ENCODE peak calls at places on chromosomes 6 and 20, in five cellular contexts. One of them, this sample, is unnamed.
A peak's percentile ranks its signal among the peaks of the same experiment; 100 is the strongest.

GRCh38 chr6:148945311-148946021 is 198.6 kb downstream of the UST start:
- DNase-seq in Caco-2: no peak
- DNase-seq in astrocyte of the spinal cord: peak; percentile 11
- DNase-seq in left ventricle myocardium inferior: no peak
- DNase-seq in brain microvascular endothelial cell: no peak
- DNase-seq in this sample: no peak

GRCh38 chr20:54475334-54476287 is at the start of gene DOK5:
- DNase-seq in Caco-2: no peak
- DNase-seq in astrocyte of the spinal cord: peak; percentile 19
- DNase-seq in left ventricle myocardium inferior: peak; percentile 59
- DNase-seq in brain microvascular endothelial cell: no peak
- DNase-seq in this sample: no peak

GRCh38 chr20:15902493-15902892 is 670.8 kb downstream of the KIF16B start:
- DNase-seq in Caco-2: peak; percentile 46
- DNase-seq in astrocyte of the spinal cord: no peak
- DNase-seq in left ventricle myocardium inferior: no peak
- DNase-seq in brain microvascular endothelial cell: peak; percentile 5
- DNase-seq in this sample: no peak

GRCh38 chr6:54987906-54988305 is 141.3 kb downstream of the FAM83B start:
- DNase-seq in Caco-2: no peak
- DNase-seq in astrocyte of the spinal cord: no peak
- DNase-seq in left ventricle myocardium inferior: no peak
- DNase-seq in brain microvascular endothelial cell: no peak
- DNase-seq in this sample: no peak

GRCh38 chr20:50629675-50630055 is 61.7 kb downstream of the RIPOR3 start:
- DNase-seq in Caco-2: no peak
- DNase-seq in astrocyte of the spinal cord: no peak
- DNase-seq in left ventricle myocardium inferior: no peak
- DNase-seq in brain microvascular endothelial cell: no peak
- DNase-seq in this sample: no peak

GRCh38 chr6:105985098-105985815 is 100.9 kb upstream of the PRDM1 start:
- DNase-seq in Caco-2: no peak
- DNase-seq in astrocyte of the spinal cord: no peak
- DNase-seq in left ventricle myocardium inferior: no peak
- DNase-seq in brain microvascular endothelial cell: no peak
- DNase-seq in this sample: no peak

GRCh38 chr6:44143731-44144130 is 14.9 kb upstream of the CAPN11 start:
- DNase-seq in Caco-2: no peak
- DNase-seq in astrocyte of the spinal cord: no peak
- DNase-seq in left ventricle myocardium inferior: no peak
- DNase-seq in brain microvascular endothelial cell: no peak
- DNase-seq in this sample: no peak

GRCh38 chr6:154341876-154342275 is 14.7 kb downstream of the IPCEF1 start:
- DNase-seq in Caco-2: no peak
- DNase-seq in astrocyte of the spinal cord: no peak
- DNase-seq in left ventricle myocardium inferior: no peak
- DNase-seq in brain microvascular endothelial cell: no peak
- DNase-seq in this sample: no peak

GRCh38 chr6:1424306-1424927 is 35.0 kb downstream of the FOXF2 start:
- DNase-seq in Caco-2: peak; percentile 52
- DNase-seq in astrocyte of the spinal cord: peak; percentile 57
- DNase-seq in left ventricle myocardium inferior: peak; percentile 20
- DNase-seq in brain microvascular endothelial cell: peak; percentile 74
- DNase-seq in this sample: peak; percentile 22

GRCh38 chr20:62506087-62506486 is 30.3 kb upstream of the GATA5 start:
- DNase-seq in Caco-2: no peak
- DNase-seq in astrocyte of the spinal cord: no peak
- DNase-seq in left ventricle myocardium inferior: no peak
- DNase-seq in brain microvascular endothelial cell: no peak
- DNase-seq in this sample: no peak

GRCh38 chr20:32945710-32946221 is 58.5 kb downstream of the SUN5 start:
- DNase-seq in Caco-2: no peak
- DNase-seq in astrocyte of the spinal cord: peak; percentile 22
- DNase-seq in left ventricle myocardium inferior: no peak
- DNase-seq in brain microvascular endothelial cell: peak; percentile 9
- DNase-seq in this sample: no peak

GRCh38 chr20:46004813-46005505 is 3.7 kb upstream of the MMP9 start:
- DNase-seq in Caco-2: peak; percentile 55
- DNase-seq in astrocyte of the spinal cord: no peak
- DNase-seq in left ventricle myocardium inferior: no peak
- DNase-seq in brain microvascular endothelial cell: no peak
- DNase-seq in this sample: no peak
- H3K4me3 ChIP-seq in Caco-2: no peak overlapping the region
- H3K4me3 ChIP-seq in astrocyte of the spinal cord: no peak overlapping the region
- H3K4me3 ChIP-seq in left ventricle myocardium inferior: no peak overlapping the region
- H3K4me3 ChIP-seq in brain microvascular endothelial cell: no peak overlapping the region
- H3K4me3 ChIP-seq in this sample: no peak overlapping the region

GRCh38 chr6:35511183-35511941 is 1.3 kb downstream of the TULP1 start:
- DNase-seq in Caco-2: no peak
- DNase-seq in astrocyte of the spinal cord: no peak
- DNase-seq in left ventricle myocardium inferior: no peak
- DNase-seq in brain microvascular endothelial cell: no peak
- DNase-seq in this sample: no peak

GRCh38 chr6:35516712-35517111 is 4.0 kb upstream of the TULP1 start:
- DNase-seq in Caco-2: no peak
- DNase-seq in astrocyte of the spinal cord: no peak
- DNase-seq in left ventricle myocardium inferior: no peak
- DNase-seq in brain microvascular endothelial cell: no peak
- DNase-seq in this sample: no peak

GRCh38 chr6:35514587-35514986 is 1.9 kb upstream of the TULP1 start:
- DNase-seq in Caco-2: no peak
- DNase-seq in astrocyte of the spinal cord: no peak
- DNase-seq in left ventricle myocardium inferior: no peak
- DNase-seq in brain microvascular endothelial cell: no peak
- DNase-seq in this sample: no peak

GRCh38 chr6:35511980-35512379 is 716 bp downstream of the TULP1 start:
- DNase-seq in Caco-2: no peak
- DNase-seq in astrocyte of the spinal cord: no peak
- DNase-seq in left ventricle myocardium inferior: no peak
- DNase-seq in brain microvascular endothelial cell: no peak
- DNase-seq in this sample: no peak

DNA sequence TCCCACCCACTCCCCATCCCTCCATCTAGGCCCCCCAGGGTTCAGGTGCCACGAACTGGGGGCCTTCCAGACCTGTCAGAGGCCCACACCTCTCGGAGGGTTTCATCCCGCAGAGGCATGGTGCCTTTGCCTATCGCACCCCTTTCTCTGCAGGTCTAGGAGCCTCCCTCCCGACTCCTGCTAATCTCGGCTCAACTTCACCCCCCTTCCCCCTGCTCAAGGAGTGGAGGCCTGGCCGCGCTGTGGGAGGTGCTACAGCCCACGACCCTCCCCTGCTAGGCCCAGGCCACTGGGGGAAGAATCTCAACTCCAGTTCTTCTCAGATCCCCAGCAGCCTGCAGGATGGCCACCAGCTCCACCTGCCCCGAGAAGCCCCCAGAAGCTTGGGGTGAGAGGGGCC is at the start of gene TULP1:
- DNase-seq in Caco-2: no peak
- DNase-seq in astrocyte of the spinal cord: no peak
- DNase-seq in left ventricle myocardium inferior: no peak
- DNase-seq in brain microvascular endothelial cell: no peak
- DNase-seq in this sample: no peak
- H3K4me3 ChIP-seq in Caco-2: no peak within 1 kb of the TSS
- H3K4me3 ChIP-seq in astrocyte of the spinal cord: no peak within 1 kb of the TSS
- H3K4me3 ChIP-seq in left ventricle myocardium inferior: peak within 1 kb of the TSS; percentile 48
- H3K4me3 ChIP-seq in brain microvascular endothelial cell: peak within 1 kb of the TSS; percentile 30
- H3K4me3 ChIP-seq in this sample: no peak within 1 kb of the TSS

DNA sequence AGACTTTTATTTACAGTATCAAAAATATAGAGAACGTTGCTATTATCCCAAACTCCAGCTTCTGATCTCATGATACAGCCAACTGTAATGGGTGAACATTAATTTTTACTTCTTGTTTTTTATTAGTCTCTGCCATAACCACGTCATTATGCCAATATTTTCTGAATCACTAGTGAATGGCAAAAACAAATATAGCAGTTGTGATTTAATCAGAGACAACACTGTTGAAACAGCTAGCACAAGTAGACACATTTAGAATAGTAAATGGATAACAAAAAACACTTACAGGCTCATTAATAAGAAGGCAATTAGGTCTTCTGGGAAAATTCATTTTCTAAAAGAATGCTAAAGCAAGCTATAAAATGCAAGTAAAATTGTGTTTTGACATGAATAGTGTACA is 8.1 kb downstream of the PTPRK start:
- DNase-seq in Caco-2: no peak
- DNase-seq in astrocyte of the spinal cord: no peak
- DNase-seq in left ventricle myocardium inferior: no peak
- DNase-seq in brain microvascular endothelial cell: no peak
- DNase-seq in this sample: no peak
- H3K4me3 ChIP-seq in Caco-2: no peak overlapping the region
- H3K4me3 ChIP-seq in astrocyte of the spinal cord: no peak overlapping the region
- H3K4me3 ChIP-seq in left ventricle myocardium inferior: no peak overlapping the region
- H3K4me3 ChIP-seq in brain microvascular endothelial cell: no peak overlapping the region
- H3K4me3 ChIP-seq in this sample: no peak overlapping the region

GRCh38 chr6:166958926-166959861 is 2.8 kb upstream of the RNASET2 start:
- DNase-seq in Caco-2: no peak
- DNase-seq in astrocyte of the spinal cord: no peak
- DNase-seq in left ventricle myocardium inferior: no peak
- DNase-seq in brain microvascular endothelial cell: no peak
- DNase-seq in this sample: no peak

GRCh38 chr6:166957805-166958076 is 1.4 kb upstream of the RNASET2 start:
- DNase-seq in Caco-2: no peak
- DNase-seq in astrocyte of the spinal cord: no peak
- DNase-seq in left ventricle myocardium inferior: no peak
- DNase-seq in brain microvascular endothelial cell: no peak
- DNase-seq in this sample: no peak

GRCh38 chr6:166957087-166957804 is 896 bp upstream of the RNASET2 start:
- DNase-seq in Caco-2: peak; percentile 59
- DNase-seq in astrocyte of the spinal cord: no peak
- DNase-seq in left ventricle myocardium inferior: peak; percentile 66
- DNase-seq in brain microvascular endothelial cell: no peak
- DNase-seq in this sample: no peak

GRCh38 chr6:166960609-166960978 is 4.2 kb upstream of the RNASET2 start:
- DNase-seq in Caco-2: no peak
- DNase-seq in astrocyte of the spinal cord: no peak
- DNase-seq in left ventricle myocardium inferior: no peak
- DNase-seq in brain microvascular endothelial cell: no peak
- DNase-seq in this sample: no peak

GRCh38 chr6:166959906-166960608 is 3.7 kb upstream of the RNASET2 start:
- DNase-seq in Caco-2: no peak
- DNase-seq in astrocyte of the spinal cord: no peak
- DNase-seq in left ventricle myocardium inferior: no peak
- DNase-seq in brain microvascular endothelial cell: no peak
- DNase-seq in this sample: no peak
- H3K4me3 ChIP-seq in Caco-2: no peak overlapping the region
- H3K4me3 ChIP-seq in astrocyte of the spinal cord: no peak overlapping the region
- H3K4me3 ChIP-seq in left ventricle myocardium inferior: no peak overlapping the region
- H3K4me3 ChIP-seq in brain microvascular endothelial cell: no peak overlapping the region
- H3K4me3 ChIP-seq in this sample: no peak overlapping the region

GRCh38 chr6:25224237-25224636 is 54.9 kb upstream of the CARMIL1 start:
- DNase-seq in Caco-2: no peak
- DNase-seq in astrocyte of the spinal cord: no peak
- DNase-seq in left ventricle myocardium inferior: no peak
- DNase-seq in brain microvascular endothelial cell: no peak
- DNase-seq in this sample: no peak
- H3K4me3 ChIP-seq in Caco-2: no peak overlapping the region
- H3K4me3 ChIP-seq in astrocyte of the spinal cord: no peak overlapping the region
- H3K4me3 ChIP-seq in left ventricle myocardium inferior: no peak overlapping the region
- H3K4me3 ChIP-seq in brain microvascular endothelial cell: no peak overlapping the region
- H3K4me3 ChIP-seq in this sample: no peak overlapping the region

This sample was measured in skeletal muscle cell.